ENCODE peak calls at places on chromosomes 16 and 17, in four cellular contexts. Q is H1, C is HepG2, N is GM12878. L is an unnamed sample.

GRCh38 chr16:12833939-12834338 is 30.3 kb upstream of the CPPED1 start:
- DNase-seq in N (no peak), C (peak), Q (peak), L (no peak)

GRCh38 chr16:66250686-66251405 is 115.6 kb upstream of the CDH5 start:
- DNase-seq in Q (no peak), N (no peak), C (no peak), L (no peak)

GRCh38 chr17:74099441-74100340 is 103.8 kb upstream of the RPL38 start:
- DNase-seq in Q (no peak), N (no peak), C (no peak), L (no peak)

GRCh38 chr17:57570740-57571344 is 174.3 kb downstream of the CCDC182 start:
- DNase-seq in C (no peak), N (no peak), Q (no peak), L (no peak)

GRCh38 chr17:57256708-57257112 is 387 bp downstream of the MSI2 start:
- DNase-seq in C (no peak), Q (no peak), N (no peak), L (peak)

GRCh38 chr17:76397184-76397583 is 12.8 kb downstream of the SPHK1 start:
- DNase-seq in Q (no peak), C (no peak), N (no peak), L (no peak)

GRCh38 chr17:49443862-49444261 is 29.2 kb upstream of the PHB1 start:
- DNase-seq in Q (no peak), C (peak), N (no peak), L (no peak)

GRCh38 chr17:74268052-74268451 is 6.0 kb upstream of the DNAI2 start:
- DNase-seq in Q (no peak), N (no peak), C (no peak), L (no peak)

GRCh38 chr16:11312718-11313492 is 31.8 kb upstream of the PRM1 start:
- DNase-seq in N (no peak), C (peak), Q (no peak), L (no peak)

GRCh38 chr16:80158766-80159165 is 382.0 kb upstream of the DYNLRB2 start:
- DNase-seq in C (no peak), Q (no peak), N (no peak), L (no peak)

GRCh38 chr17:19470529-19471261 is 59.7 kb downstream of the RNF112 start:
- DNase-seq in Q (no peak), N (no peak), C (no peak), L (no peak)

GRCh38 chr17:38550661-38551060 is 55.1 kb downstream of the SRCIN1 start:
- DNase-seq in Q (no peak), N (no peak), C (no peak), L (no peak)

GRCh38 chr17:50050431-50051032 is 5.4 kb upstream of the ITGA3 start:
- DNase-seq in C (no peak), N (no peak), Q (no peak), L (no peak)

GRCh38 chr17:5485270-5486205 is at the start of gene DERL2:
- DNase-seq in C (peak), N (no peak), Q (no peak), L (no peak)

GRCh38 chr17:45129426-45129939 is 2.8 kb downstream of the PLCD3 start:
- DNase-seq in C (peak), N (no peak), Q (no peak), L (no peak)

GRCh38 chr16:166375-167116 is 768 bp downstream of the HBM start:
- DNase-seq in N (no peak), Q (no peak), C (no peak), L (no peak)

GRCh38 chr16:11836653-11837244 is 14.6 kb downstream of the RSL1D1 start:
- DNase-seq in C (no peak), Q (peak), N (no peak), L (no peak)

GRCh38 chr16:83717814-83718213 is 90.0 kb upstream of the HSBP1 start:
- DNase-seq in C (no peak), Q (no peak), N (no peak), L (no peak)

GRCh38 chr16:9593440-9593839 is 502.0 kb downstream of the HAPSTR1 start:
- DNase-seq in Q (no peak), C (no peak), N (no peak), L (no peak)

GRCh38 chr17:75654176-75654575 is 12.8 kb downstream of the RECQL5 start:
- DNase-seq in Q (no peak), C (no peak), N (no peak), L (no peak)

GRCh38 chr17:222172-222571 is 40.7 kb upstream of the DOC2B start:
- DNase-seq in C (no peak), N (no peak), Q (no peak), L (no peak)

GRCh38 chr17:61805399-61805798 is 57.9 kb downstream of the BRIP1 start:
- DNase-seq in N (no peak), Q (no peak), C (no peak), L (no peak)

GRCh38 chr17:61806941-61807340 is 56.4 kb downstream of the BRIP1 start:
- DNase-seq in N (no peak), C (no peak), Q (no peak), L (no peak)

GRCh38 chr17:61803796-61804195 is 59.5 kb downstream of the BRIP1 start:
- DNase-seq in C (no peak), N (no peak), Q (no peak), L (no peak)

GRCh38 chr17:61808442-61808841 is 54.9 kb downstream of the BRIP1 start:
- DNase-seq in N (no peak), Q (no peak), C (no peak), L (no peak)

DNA sequence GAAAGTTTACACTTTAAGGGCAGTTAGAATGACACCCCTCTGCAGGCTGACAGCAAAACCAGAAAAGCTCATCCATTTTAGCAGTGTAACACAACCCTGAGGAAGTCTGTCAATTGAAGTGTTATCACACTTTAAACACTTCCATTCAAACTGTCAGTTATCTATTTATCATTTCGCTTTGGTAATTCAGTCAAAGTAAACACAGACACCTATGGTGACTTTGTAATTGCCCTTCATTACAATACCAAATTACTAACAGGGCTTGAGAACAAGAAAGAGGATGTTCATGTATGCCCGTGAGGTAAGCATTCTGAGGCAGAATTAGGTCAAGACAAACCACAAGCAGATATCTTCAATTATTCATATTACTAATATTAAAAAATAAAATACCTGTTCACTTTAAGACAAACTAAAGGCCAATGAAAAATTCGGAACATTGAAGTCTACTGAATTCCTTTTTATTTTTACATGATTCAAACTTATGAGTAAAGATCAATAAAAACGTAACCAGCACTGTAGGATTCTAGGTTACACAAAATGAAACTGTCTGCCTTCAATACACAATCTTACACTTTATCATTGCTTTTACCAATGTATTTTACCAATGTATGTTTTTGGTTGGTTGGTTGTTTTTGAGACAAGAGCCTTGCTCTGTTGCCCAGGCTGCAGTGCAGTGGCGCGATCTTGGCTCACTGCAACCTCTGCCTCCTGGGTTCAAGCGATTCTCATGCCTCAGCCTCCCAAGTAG is 57.1 kb downstream of the BRIP1 start:
- DNase-seq in C (no peak), N (no peak), Q (no peak), L (no peak)
- H3K27ac ChIP-seq in C (no peak), N (peak), Q (no peak), L (no peak)

DNA sequence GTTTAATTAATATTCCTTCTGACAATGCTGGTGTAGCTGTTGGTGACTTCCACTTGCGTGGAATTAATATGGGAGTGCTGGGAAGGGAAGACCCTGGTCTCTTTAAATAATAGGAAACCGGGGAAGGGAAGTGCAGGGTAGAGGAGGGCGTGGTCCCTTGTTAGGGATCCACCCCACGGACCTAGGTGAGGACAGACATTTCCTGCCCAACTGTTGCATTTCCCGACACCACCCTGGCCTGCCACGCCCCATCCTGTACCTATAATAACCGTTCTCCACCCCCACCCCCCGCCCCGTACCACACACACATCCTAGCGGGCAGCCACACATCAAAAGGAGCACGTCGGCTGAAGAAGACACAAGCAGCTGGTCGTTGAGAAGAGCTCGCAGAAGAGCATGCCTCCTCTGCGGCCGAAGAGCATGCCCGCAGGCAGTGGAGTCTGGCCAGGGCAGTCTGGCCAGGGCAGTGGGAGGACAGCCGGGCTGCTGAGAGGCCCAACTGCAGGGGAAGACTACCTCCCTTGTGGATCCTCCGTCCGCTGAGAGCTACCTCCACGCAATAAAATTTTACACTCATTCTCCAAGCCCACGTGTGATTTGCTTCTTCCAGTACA is 36.8 kb upstream of the MMD start:
- DNase-seq in Q (no peak), N (no peak), C (no peak), L (no peak)
- TF ChIP-seq GABPA in Q (no peak), N (no peak), C (no peak), L (no peak)

GRCh38 chr16:90031931-90032663 is 12.8 kb upstream of the DBNDD1 start:
- DNase-seq in N (no peak), Q (no peak), C (no peak), L (no peak)
- H3K27ac ChIP-seq in N (no peak), Q (no peak), C (no peak), L (no peak)

GRCh38 chr17:4407851-4408250 is 25.9 kb upstream of the SPNS3 start:
- DNase-seq in Q (no peak), N (no peak), C (peak), L (no peak)
- TF ChIP-seq GABPA in Q (no peak), N (no peak), C (no peak), L (no peak)

GRCh38 chr16:89193021-89193575 is 7.2 kb downstream of the SLC22A31 start:
- DNase-seq in N (no peak), C (peak), Q (peak), L (peak)
- H3K27ac ChIP-seq in N (no peak), C (peak), Q (no peak), L (no peak)

GRCh38 chr17:14095202-14095601 is 25.9 kb downstream of the COX10 start:
- DNase-seq in Q (no peak), C (no peak), N (no peak), L (no peak)
- TF ChIP-seq GABPA in Q (no peak), C (no peak), N (no peak), L (no peak)

GRCh38 chr17:28120766-28121165 is 78.3 kb downstream of the NLK start:
- DNase-seq in Q (no peak), C (no peak), N (no peak), L (no peak)

GRCh38 chr17:28131592-28131991 is 89.1 kb downstream of the NLK start:
- DNase-seq in C (no peak), Q (no peak), N (no peak), L (no peak)

GRCh38 chr17:28130455-28130854 is 88.0 kb downstream of the NLK start:
- DNase-seq in Q (no peak), C (no peak), N (no peak), L (no peak)

GRCh38 chr17:28124962-28125361 is 82.5 kb downstream of the NLK start:
- DNase-seq in Q (no peak), C (no peak), N (no peak), L (no peak)

DNA sequence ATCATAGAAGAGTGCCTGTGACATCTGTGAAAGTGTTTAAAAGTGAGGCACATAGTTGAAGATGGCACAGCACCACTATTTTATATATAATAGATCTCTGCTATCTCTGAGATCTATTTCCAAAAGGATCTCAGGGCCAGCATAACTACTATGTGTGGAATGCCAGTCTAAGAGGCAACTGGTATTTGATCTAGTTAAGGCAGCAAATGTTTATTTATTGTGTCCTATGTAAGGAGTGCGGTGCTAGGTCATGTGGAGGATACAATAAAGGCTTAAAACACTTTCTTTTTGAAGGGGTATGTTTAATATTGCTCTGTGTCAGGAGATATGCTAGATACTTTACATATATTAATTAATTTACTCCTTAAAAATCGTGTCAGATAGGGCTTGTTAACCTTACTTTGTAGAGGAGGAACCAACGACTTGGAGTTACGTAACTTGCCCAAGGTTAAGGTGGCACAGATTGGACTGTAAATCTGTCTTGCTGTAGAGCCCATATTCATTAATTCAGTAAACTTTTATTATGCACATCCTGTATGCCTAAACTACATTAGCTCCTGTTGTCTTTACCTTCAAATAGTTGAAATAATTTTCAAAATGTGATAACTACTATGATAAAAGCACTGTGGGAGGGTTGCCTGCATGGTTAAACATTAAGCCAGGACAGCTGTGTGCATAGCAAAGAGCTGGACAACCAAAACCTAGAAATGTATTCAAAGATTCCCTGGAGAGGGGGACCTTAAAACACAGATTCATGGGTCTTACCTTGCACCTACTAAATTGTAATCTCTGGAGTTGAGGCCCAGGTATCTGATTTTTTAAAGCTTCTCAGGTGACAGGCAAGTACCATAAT is 83.3 kb downstream of the NLK start:
- DNase-seq in N (no peak), C (peak), Q (no peak), L (no peak)
- H3K27ac ChIP-seq in N (no peak), C (no peak), Q (no peak), L (no peak)

GRCh38 chr16:2529061-2529931 is 1.9 kb downstream of the CEMP1 start:
- DNase-seq in N (no peak), Q (no peak), C (no peak), L (no peak)

GRCh38 chr16:2531371-2531695 is at the start of gene CEMP1:
- DNase-seq in Q (no peak), N (no peak), C (no peak), L (no peak)

GRCh38 chr16:2531696-2532493 is 687 bp upstream of the CEMP1 start:
- DNase-seq in N (peak), Q (peak), C (peak), L (peak)

GRCh38 chr16:2529961-2530628 is 1.1 kb downstream of the CEMP1 start:
- DNase-seq in Q (no peak), C (no peak), N (no peak), L (no peak)

GRCh38 chr16:2530629-2531318 is 434 bp downstream of the CEMP1 start:
- DNase-seq in N (no peak), Q (no peak), C (no peak), L (no peak)
- TF ChIP-seq GABPA in N (no peak), Q (no peak), C (no peak), L (no peak)

GRCh38 chr16:86462334-86463084 is 47.8 kb upstream of the FOXF1 start:
- DNase-seq in N (no peak), Q (no peak), C (no peak), L (no peak)

GRCh38 chr16:86457621-86458456 is 52.5 kb upstream of the FOXF1 start:
- DNase-seq in C (no peak), Q (no peak), N (no peak), L (no peak)

GRCh38 chr16:86458457-86458777 is 51.9 kb upstream of the FOXF1 start:
- DNase-seq in N (no peak), C (no peak), Q (no peak), L (no peak)

GRCh38 chr16:86461037-86461436 is 49.3 kb upstream of the FOXF1 start:
- DNase-seq in C (no peak), Q (no peak), N (no peak), L (no peak)

GRCh38 chr16:86459266-86459665 is 51.1 kb upstream of the FOXF1 start:
- DNase-seq in N (no peak), Q (no peak), C (no peak), L (no peak)
- H3K27ac ChIP-seq in N (no peak), Q (no peak), C (no peak), L (no peak)

DNA sequence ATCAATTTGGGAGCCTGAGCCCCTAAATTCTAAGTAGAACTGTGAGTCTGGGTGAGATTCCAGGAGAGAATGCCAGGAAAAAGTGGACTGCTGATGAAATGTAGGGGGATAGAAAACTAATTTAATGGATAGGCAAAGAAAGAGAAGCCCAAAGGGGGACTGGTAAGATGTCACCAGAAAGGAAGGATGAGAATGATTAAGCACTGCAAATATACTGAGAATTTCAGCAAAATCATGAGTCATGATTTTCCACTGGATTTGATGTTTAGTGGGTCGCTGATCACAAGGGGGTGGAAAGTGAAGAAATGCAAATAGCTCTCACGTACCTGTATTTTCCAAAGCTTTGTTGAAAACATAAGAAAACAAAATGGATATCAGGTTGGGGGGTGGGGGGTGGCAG is 201.8 kb downstream of the SLC39A11 start:
- DNase-seq in Q (no peak), N (no peak), C (no peak), L (no peak)
- TF ChIP-seq GABPA in Q (no peak), N (no peak), C (no peak), L (no peak)

L was measured in HL-60.